ENCODE peak calls at places on chromosomes 6 and 20, in ten cellular contexts. Q, P, K, Z, G, T, L, N, X and C are unnamed samples.

GRCh38 chr20:48832423-48832735 is 4.6 kb upstream of the PREX1 start:
- DNase-seq in Z (no peak), X (no peak), L (no peak), P (no peak), T (no peak), N (no peak), G (no peak), K (no peak), Q (no peak), C (no peak)

GRCh38 chr6:4280721-4281120 is 145.3 kb upstream of the ECI2 start:
- DNase-seq in L (no peak), N (no peak), T (no peak), P (no peak), X (no peak), Z (no peak), G (no peak), Q (no peak), K (no peak), C (no peak)

GRCh38 chr20:48008850-48009535 is 223.7 kb upstream of the SULF2 start:
- DNase-seq in K (no peak), X (no peak), P (no peak), Q (no peak), T (no peak), Z (no peak), L (no peak), N (no peak), G (no peak), C (no peak)

GRCh38 chr20:48157970-48158369 is 372.7 kb upstream of the SULF2 start:
- DNase-seq in P (no peak), Z (no peak), G (no peak), X (no peak), N (no peak), T (no peak), L (no peak), K (peak; percentile 61), Q (peak; percentile 65), C (no peak)

GRCh38 chr6:168033791-168034190 is 36.3 kb downstream of the KIF25 start:
- DNase-seq in X (no peak), G (no peak), N (no peak), P (no peak), Z (no peak), K (no peak), T (no peak), Q (no peak), L (no peak), C (no peak)

GRCh38 chr6:11710221-11710836 is 68.3 kb downstream of the ADTRP start:
- DNase-seq in N (no peak), K (no peak), L (no peak), G (peak; percentile 74), X (peak; percentile 31), Z (no peak), Q (no peak), P (peak; percentile 49), T (no peak), C (peak; percentile 22)

GRCh38 chr6:137051790-137052472 is 7.2 kb upstream of the IL20RA start:
- DNase-seq in X (no peak), K (no peak), Q (no peak), Z (no peak), L (no peak), G (no peak), N (peak; percentile 30), T (no peak), P (no peak), C (no peak)

GRCh38 chr6:132703936-132704335 is 9.9 kb downstream of the VNN1 start:
- DNase-seq in P (no peak), Q (no peak), N (no peak), L (no peak), Z (no peak), X (no peak), K (no peak), T (no peak), G (no peak), C (no peak)

GRCh38 chr6:143115698-143116097 is 55.0 kb downstream of the AIG1 start:
- DNase-seq in N (no peak), G (no peak), L (no peak), Z (no peak), K (no peak), T (no peak), X (no peak), P (no peak), Q (no peak), C (no peak)